ENCODE peak calls at places on chromosome 2, in four cellular contexts. U is sigmoid colon, P is astrocyte, M is spleen. L is an unnamed sample.

GRCh38 chr2:172253190-172254052 is 150.7 kb upstream of the DLX2 start:
- DNase-seq in U (no peak), P (peak), M (no peak), L (peak)

GRCh38 chr2:98472132-98472650 is 27.5 kb downstream of the INPP4A start:
- DNase-seq in U (peak), P (no peak), M (peak), L (no peak)

GRCh38 chr2:98913916-98914712 is 21.9 kb downstream of the CRACDL start:
- DNase-seq in U (peak), P (no peak), M (peak), L (peak)

GRCh38 chr2:69955029-69955428 is 6.4 kb downstream of the ASPRV1 start:
- DNase-seq in U (no peak), P (no peak), M (no peak), L (no peak)

GRCh38 chr2:58448065-58448507 is 207.0 kb upstream of the FANCL start:
- DNase-seq in U (no peak), P (peak), M (no peak), L (peak)

GRCh38 chr2:241559489-241560180 is 1.1 kb downstream of the BOK start:
- DNase-seq in U (no peak), P (peak), M (no peak), L (peak)

GRCh38 chr2:33395660-33396249 is 80.7 kb upstream of the RASGRP3 start:
- DNase-seq in U (no peak), P (no peak), M (no peak), L (no peak)

GRCh38 chr2:222613715-222614331 is 42.1 kb downstream of the FARSB start:
- DNase-seq in U (no peak), P (peak), M (no peak), L (peak)

GRCh38 chr2:120398051-120398960 is 52.4 kb downstream of the INHBB start:
- DNase-seq in U (peak), P (peak), M (peak), L (no peak)
- TF ChIP-seq CTCF in U (no peak), P (no peak), M (no peak), L (no peak)

GRCh38 chr2:144374163-144374661 is 145.7 kb downstream of the ZEB2 start:
- DNase-seq in U (no peak), P (peak), M (no peak), L (no peak)

GRCh38 chr2:144369416-144369815 is 150.5 kb downstream of the ZEB2 start:
- DNase-seq in U (no peak), P (no peak), M (no peak), L (no peak)

GRCh38 chr2:144367030-144367429 is 152.9 kb downstream of the ZEB2 start:
- DNase-seq in U (no peak), P (no peak), M (no peak), L (no peak)

GRCh38 chr2:144372484-144373195 is 147.3 kb downstream of the ZEB2 start:
- DNase-seq in U (peak), P (no peak), M (no peak), L (no peak)

DNA sequence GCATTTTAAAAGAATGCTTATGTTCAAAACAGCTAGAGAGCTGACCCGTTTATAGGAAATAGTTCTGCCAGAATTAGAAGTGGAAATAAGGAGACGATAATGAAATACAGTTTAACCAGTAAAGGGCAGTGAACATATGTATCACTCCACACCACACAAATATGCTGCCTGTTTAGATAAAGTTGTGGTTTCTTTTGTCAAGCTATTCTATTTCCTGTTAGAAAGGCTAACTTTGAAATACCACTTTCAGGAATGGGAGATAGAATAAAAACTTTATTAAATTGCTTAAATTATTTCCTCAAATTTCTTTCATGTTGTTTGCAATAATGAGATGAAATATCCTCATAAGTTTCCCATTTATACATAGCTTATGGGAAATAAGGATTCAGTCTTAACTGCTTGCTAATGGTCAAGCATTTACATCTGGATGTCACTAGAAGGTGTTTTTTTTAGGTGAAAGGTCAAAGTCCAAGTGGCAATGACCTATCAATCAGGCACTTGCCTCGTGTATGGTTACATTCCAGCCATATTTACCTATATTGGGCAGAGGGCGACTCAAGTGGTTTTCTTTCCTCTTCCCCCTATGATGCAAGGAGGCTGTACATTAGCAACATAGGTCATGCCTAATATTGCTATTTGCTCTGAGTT is 148.9 kb downstream of the ZEB2 start:
- DNase-seq in U (no peak), P (peak), M (no peak), L (no peak)
- H3K27ac ChIP-seq in U (no peak), P (no peak), M (no peak), L (no peak)

DNA sequence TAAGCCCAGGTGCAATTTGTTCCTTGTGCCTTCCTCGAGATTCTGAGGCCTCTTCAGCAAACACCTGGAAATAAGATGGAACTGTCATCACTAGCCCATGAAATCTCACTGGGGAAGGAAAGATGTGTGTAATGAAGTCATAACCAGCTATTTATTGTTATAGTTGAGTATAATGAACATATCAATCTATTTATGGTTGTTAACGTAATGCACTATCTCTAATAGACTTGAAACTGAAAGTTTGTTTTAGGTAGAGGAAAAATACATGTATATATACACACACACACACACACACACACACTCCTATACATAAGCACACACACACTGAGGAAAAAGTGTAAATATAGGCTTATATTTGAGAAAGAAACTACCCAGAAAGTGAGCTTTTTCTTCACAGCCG is 62.8 kb downstream of the UGGT1 start:
- DNase-seq in U (no peak), P (no peak), M (no peak), L (no peak)
- TF ChIP-seq CTCF in U (no peak), P (no peak), M (no peak), L (no peak)

GRCh38 chr2:131123192-131123591 is 18.1 kb downstream of the PLEKHB2 start:
- DNase-seq in U (no peak), P (no peak), M (no peak), L (no peak)

GRCh38 chr2:131125195-131125757 is 20.1 kb downstream of the PLEKHB2 start:
- DNase-seq in U (no peak), P (no peak), M (no peak), L (no peak)

GRCh38 chr2:131127076-131127475 is 21.9 kb downstream of the PLEKHB2 start:
- DNase-seq in U (no peak), P (no peak), M (no peak), L (no peak)

GRCh38 chr2:131127979-131128378 is 22.8 kb downstream of the PLEKHB2 start:
- DNase-seq in U (no peak), P (no peak), M (no peak), L (no peak)

DNA sequence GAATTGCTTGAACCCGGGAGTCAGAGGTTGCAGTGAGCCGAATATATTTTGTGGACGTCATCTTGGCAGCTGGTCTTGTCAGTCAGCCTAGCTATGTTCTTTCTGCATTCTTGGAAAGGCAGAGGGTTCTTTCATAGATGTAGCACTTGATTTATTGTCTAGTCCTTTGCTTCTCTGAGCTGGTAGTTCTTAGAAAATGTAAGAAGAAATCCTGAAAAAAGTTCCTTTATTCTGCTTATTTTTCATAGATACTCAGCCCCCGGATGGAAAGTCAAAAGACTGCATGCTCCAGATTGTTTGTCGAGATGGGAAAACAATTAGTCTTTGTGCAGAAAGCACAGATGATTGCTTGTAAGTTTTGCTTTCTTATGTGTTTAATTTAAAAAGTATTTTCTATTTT is 21.3 kb downstream of the PLEKHB2 start:
- DNase-seq in U (no peak), P (no peak), M (no peak), L (no peak)
- H3K27ac ChIP-seq in U (no peak), P (no peak), M (no peak), L (no peak)

GRCh38 chr2:74474899-74475298 is 2.4 kb upstream of the MRPL53 start:
- DNase-seq in U (no peak), P (no peak), M (peak), L (no peak)
- TF ChIP-seq CTCF in U (no peak), P (no peak), M (peak), L (peak)

GRCh38 chr2:1091895-1092585 is 141.4 kb downstream of the SNTG2 start:
- DNase-seq in U (no peak), P (no peak), M (no peak), L (peak)

GRCh38 chr2:1088192-1088860 is 137.7 kb downstream of the SNTG2 start:
- DNase-seq in U (no peak), P (no peak), M (no peak), L (no peak)

GRCh38 chr2:1088941-1089340 is 138.3 kb downstream of the SNTG2 start:
- DNase-seq in U (no peak), P (no peak), M (no peak), L (no peak)
- H3K27ac ChIP-seq in U (no peak), P (no peak), M (no peak), L (no peak)

DNA sequence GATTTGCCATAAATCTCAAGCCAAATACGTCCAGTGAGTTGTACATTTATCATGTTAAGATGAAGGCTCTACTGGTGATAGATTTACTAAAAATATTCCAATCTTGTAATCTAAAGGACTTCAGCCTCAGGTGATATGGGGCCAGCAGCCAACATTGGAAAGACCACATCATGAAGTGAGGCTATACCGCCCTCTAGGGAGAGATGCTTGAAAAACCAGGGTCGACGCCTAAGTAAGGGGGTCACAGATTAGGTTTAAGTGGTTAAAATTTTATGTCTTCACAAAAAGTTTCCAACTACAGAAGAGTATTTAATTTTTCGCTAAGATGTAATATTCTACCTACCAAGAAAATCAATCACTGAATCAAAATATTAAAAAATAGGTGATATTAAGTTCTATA is 33.3 kb downstream of the DOCK10 start:
- DNase-seq in U (no peak), P (no peak), M (no peak), L (no peak)
- TF ChIP-seq CTCF in U (no peak), P (peak), M (peak), L (no peak)

DNA sequence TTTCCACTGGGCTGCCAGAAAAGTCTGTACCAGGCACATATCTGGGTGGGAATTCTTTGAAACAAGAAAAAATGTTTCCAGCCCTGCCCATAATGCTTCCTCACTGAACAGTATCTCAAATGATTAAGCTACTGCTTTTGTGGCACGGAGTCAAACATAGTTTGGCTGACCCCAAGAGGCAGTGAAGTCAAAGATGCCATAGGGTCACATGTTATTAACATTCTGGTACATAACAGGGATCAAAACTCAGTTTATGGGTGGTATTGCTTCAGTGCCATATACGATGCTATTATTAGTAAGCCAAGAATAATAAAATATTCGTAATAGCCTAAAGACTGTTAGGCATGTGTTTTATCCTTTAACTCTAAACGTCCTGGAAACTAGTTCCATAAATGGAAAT is 112.4 kb downstream of the FEZ2 start:
- DNase-seq in U (no peak), P (peak), M (no peak), L (peak)
- H3K27ac ChIP-seq in U (peak), P (peak), M (no peak), L (no peak)

DNA sequence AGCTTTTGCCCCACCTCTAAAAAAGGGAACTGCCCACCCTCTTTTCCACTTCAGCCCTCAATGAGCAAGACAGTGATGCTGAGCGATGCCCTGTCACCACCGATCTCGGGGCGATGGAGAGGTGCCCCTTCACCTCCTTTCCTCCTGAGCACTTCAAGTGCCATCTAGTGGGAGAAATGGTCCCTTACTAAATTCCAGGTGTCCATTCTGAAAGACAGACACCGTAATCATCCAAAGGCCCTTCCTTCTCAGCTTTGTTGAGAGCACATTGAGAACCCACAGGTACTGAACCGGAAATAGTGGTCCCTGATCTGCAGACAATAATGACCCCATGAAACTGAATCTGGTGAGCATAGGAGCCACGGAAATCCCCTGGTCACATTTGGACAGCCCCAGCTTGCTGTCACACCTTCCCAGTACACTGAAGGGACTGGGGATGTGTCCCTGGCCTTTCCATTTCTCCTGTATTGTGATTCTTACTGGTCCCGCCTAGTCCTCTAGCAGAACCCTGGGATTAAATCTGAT is 38.5 kb downstream of the KCTD18 start:
- DNase-seq in U (no peak), P (no peak), M (no peak), L (peak)
- TF ChIP-seq CTCF in U (peak), P (peak), M (peak), L (peak)